ENCODE peak calls at places on chromosomes 4 and X, in five cellular contexts. B is astrocyte of the spinal cord, I is posterior cingulate gyrus, M is memory B cell, U is heart left ventricle. A is an unnamed sample.

GRCh38 chrX:3743821-3744439 is 30.5 kb upstream of the PRKX start:
- DNase-seq in B (no peak), I (no peak), M (no peak), U (no peak), A (no peak)

GRCh38 chrX:1442016-1442665 is 10.6 kb downstream of the ASMTL start:
- DNase-seq in B (no peak), I (peak), M (no peak), U (peak), A (peak)

GRCh38 chr4:83207497-83208105 is 77.0 kb downstream of the COQ2 start:
- DNase-seq in B (peak), I (no peak), M (no peak), U (no peak), A (no peak)

GRCh38 chrX:18674417-18674787 is 2.5 kb upstream of the RS1 start:
- DNase-seq in B (no peak), I (peak), M (peak), U (peak), A (peak)

GRCh38 chr4:174210354-174210753 is 73.1 kb downstream of the FBXO8 start:
- DNase-seq in B (no peak), I (no peak), M (no peak), U (no peak), A (no peak)

GRCh38 chr4:168077726-168078239 is 14.6 kb upstream of the ANXA10 start:
- DNase-seq in B (no peak), I (no peak), M (no peak), U (no peak), A (no peak)

GRCh38 chr4:83113429-83113786 is 1.1 kb downstream of the PLAC8 start:
- DNase-seq in B (no peak), I (no peak), M (no peak), U (no peak), A (no peak)

GRCh38 chr4:6710282-6710681 is 617 bp upstream of the MRFAP1L1 start:
- DNase-seq in B (no peak), I (peak), M (no peak), U (no peak), A (no peak)

GRCh38 chr4:177016541-177017141 is 223.9 kb upstream of the VEGFC start:
- DNase-seq in B (peak), I (no peak), M (no peak), U (no peak), A (no peak)

GRCh38 chr4:174156239-174156826 is 127.1 kb downstream of the FBXO8 start:
- DNase-seq in B (peak), I (no peak), M (no peak), U (no peak), A (no peak)

GRCh38 chr4:38119663-38120374 is 159.6 kb downstream of the PTTG2 start:
- DNase-seq in B (peak), I (no peak), M (no peak), U (peak), A (no peak)

GRCh38 chr4:144174401-144175067 is 34.0 kb upstream of the GYPA start:
- DNase-seq in B (peak), I (no peak), M (no peak), U (no peak), A (peak)

GRCh38 chr4:47482326-47482725 is 2.7 kb upstream of the ATP10D start:
- DNase-seq in B (peak), I (no peak), M (no peak), U (no peak), A (no peak)

GRCh38 chr4:24471623-24472510 is 112.5 kb downstream of the DHX15 start:
- DNase-seq in B (peak), I (peak), M (peak), U (peak), A (peak)

GRCh38 chr4:116668190-116668589 is 417.2 kb downstream of the TRAM1L1 start:
- DNase-seq in B (no peak), I (no peak), M (no peak), U (no peak), A (no peak)

GRCh38 chr4:123449780-123450179 is 53.2 kb downstream of the SPRY1 start:
- DNase-seq in B (peak), I (no peak), M (no peak), U (no peak), A (no peak)

GRCh38 chr4:98204236-98204553 is 57.0 kb upstream of the RAP1GDS1 start:
- DNase-seq in B (no peak), I (no peak), M (no peak), U (no peak), A (no peak)

GRCh38 chrX:20530319-20530979 is 263.7 kb upstream of the RPS6KA3 start:
- DNase-seq in B (peak), I (peak), M (peak), U (peak), A (no peak)